ENCODE peak calls at places on chromosomes 12 and 14, in four cellular contexts. One of them, this sample, is unnamed.

GRCh38 chr12:98369601-98370000 is 145.8 kb upstream of the TMPO start:
- DNase-seq in anterior cingulate cortex: no peak
- DNase-seq in glomerular endothelial cell: no peak
- DNase-seq in stimulated activated CD4-positive, alpha-beta T cell treated with anti-CD3 and anti-CD28 coated beads, Interleukin-12 subunit alpha, Interleukin-12 subunit beta, amount 100 ng/mL, for 24 hours: no peak
- DNase-seq in this sample: no peak

GRCh38 chr12:4809449-4810218 is 89.4 kb downstream of the GALNT8 start:
- DNase-seq in anterior cingulate cortex: no peak
- DNase-seq in glomerular endothelial cell: no peak
- DNase-seq in stimulated activated CD4-positive, alpha-beta T cell treated with anti-CD3 and anti-CD28 coated beads, Interleukin-12 subunit alpha, Interleukin-12 subunit beta, amount 100 ng/mL, for 24 hours: peak; percentile 23
- DNase-seq in this sample: no peak

GRCh38 chr14:71648725-71649124 is 283.5 kb upstream of the RGS6 start:
- DNase-seq in anterior cingulate cortex: no peak
- DNase-seq in glomerular endothelial cell: no peak
- DNase-seq in stimulated activated CD4-positive, alpha-beta T cell treated with anti-CD3 and anti-CD28 coated beads, Interleukin-12 subunit alpha, Interleukin-12 subunit beta, amount 100 ng/mL, for 24 hours: no peak
- DNase-seq in this sample: no peak

GRCh38 chr12:130601327-130601726 is 114.8 kb downstream of the RIMBP2 start:
- DNase-seq in anterior cingulate cortex: no peak
- DNase-seq in glomerular endothelial cell: no peak
- DNase-seq in stimulated activated CD4-positive, alpha-beta T cell treated with anti-CD3 and anti-CD28 coated beads, Interleukin-12 subunit alpha, Interleukin-12 subunit beta, amount 100 ng/mL, for 24 hours: no peak
- DNase-seq in this sample: no peak

GRCh38 chr12:58293308-58293983 is 352.1 kb downstream of the ATP23 start:
- DNase-seq in anterior cingulate cortex: no peak
- DNase-seq in glomerular endothelial cell: no peak
- DNase-seq in stimulated activated CD4-positive, alpha-beta T cell treated with anti-CD3 and anti-CD28 coated beads, Interleukin-12 subunit alpha, Interleukin-12 subunit beta, amount 100 ng/mL, for 24 hours: no peak
- DNase-seq in this sample: no peak

GRCh38 chr12:83573676-83574075 is 887.0 kb downstream of the TMTC2 start:
- DNase-seq in anterior cingulate cortex: no peak
- DNase-seq in glomerular endothelial cell: no peak
- DNase-seq in stimulated activated CD4-positive, alpha-beta T cell treated with anti-CD3 and anti-CD28 coated beads, Interleukin-12 subunit alpha, Interleukin-12 subunit beta, amount 100 ng/mL, for 24 hours: no peak
- DNase-seq in this sample: no peak

GRCh38 chr14:103542545-103543088 is 13.6 kb downstream of the TRMT61A start:
- DNase-seq in anterior cingulate cortex: peak; percentile 93
- DNase-seq in glomerular endothelial cell: no peak
- DNase-seq in stimulated activated CD4-positive, alpha-beta T cell treated with anti-CD3 and anti-CD28 coated beads, Interleukin-12 subunit alpha, Interleukin-12 subunit beta, amount 100 ng/mL, for 24 hours: no peak
- DNase-seq in this sample: no peak

GRCh38 chr12:127923501-127923900 is 343.5 kb upstream of the TMEM132C start:
- DNase-seq in anterior cingulate cortex: no peak
- DNase-seq in glomerular endothelial cell: no peak
- DNase-seq in stimulated activated CD4-positive, alpha-beta T cell treated with anti-CD3 and anti-CD28 coated beads, Interleukin-12 subunit alpha, Interleukin-12 subunit beta, amount 100 ng/mL, for 24 hours: no peak
- DNase-seq in this sample: no peak

GRCh38 chr14:94322648-94323570 is at the start of gene SERPINA6:
- DNase-seq in anterior cingulate cortex: no peak
- DNase-seq in glomerular endothelial cell: no peak
- DNase-seq in stimulated activated CD4-positive, alpha-beta T cell treated with anti-CD3 and anti-CD28 coated beads, Interleukin-12 subunit alpha, Interleukin-12 subunit beta, amount 100 ng/mL, for 24 hours: no peak
- DNase-seq in this sample: no peak

GRCh38 chr12:26121841-26122680 is 2.8 kb downstream of the BHLHE41 start:
- DNase-seq in anterior cingulate cortex: no peak
- DNase-seq in glomerular endothelial cell: no peak
- DNase-seq in stimulated activated CD4-positive, alpha-beta T cell treated with anti-CD3 and anti-CD28 coated beads, Interleukin-12 subunit alpha, Interleukin-12 subunit beta, amount 100 ng/mL, for 24 hours: peak; percentile 8
- DNase-seq in this sample: no peak

GRCh38 chr12:42030588-42030987 is 114.1 kb downstream of the GXYLT1 start:
- DNase-seq in anterior cingulate cortex: no peak
- DNase-seq in glomerular endothelial cell: no peak
- DNase-seq in stimulated activated CD4-positive, alpha-beta T cell treated with anti-CD3 and anti-CD28 coated beads, Interleukin-12 subunit alpha, Interleukin-12 subunit beta, amount 100 ng/mL, for 24 hours: no peak
- DNase-seq in this sample: no peak

GRCh38 chr12:68919581-68920239 is 13.3 kb downstream of the CPM start:
- DNase-seq in anterior cingulate cortex: no peak
- DNase-seq in glomerular endothelial cell: no peak
- DNase-seq in stimulated activated CD4-positive, alpha-beta T cell treated with anti-CD3 and anti-CD28 coated beads, Interleukin-12 subunit alpha, Interleukin-12 subunit beta, amount 100 ng/mL, for 24 hours: peak; percentile 22
- DNase-seq in this sample: no peak

GRCh38 chr12:61009167-61009566 is 1251.0 kb upstream of the USP15 start:
- DNase-seq in anterior cingulate cortex: no peak
- DNase-seq in glomerular endothelial cell: no peak
- DNase-seq in stimulated activated CD4-positive, alpha-beta T cell treated with anti-CD3 and anti-CD28 coated beads, Interleukin-12 subunit alpha, Interleukin-12 subunit beta, amount 100 ng/mL, for 24 hours: no peak
- DNase-seq in this sample: no peak

GRCh38 chr12:41566703-41567102 is 378.6 kb downstream of the PDZRN4 start:
- DNase-seq in anterior cingulate cortex: no peak
- DNase-seq in glomerular endothelial cell: no peak
- DNase-seq in stimulated activated CD4-positive, alpha-beta T cell treated with anti-CD3 and anti-CD28 coated beads, Interleukin-12 subunit alpha, Interleukin-12 subunit beta, amount 100 ng/mL, for 24 hours: no peak
- DNase-seq in this sample: no peak

GRCh38 chr14:104341532-104342434 is 203.4 kb downstream of the KIF26A start:
- DNase-seq in anterior cingulate cortex: no peak
- DNase-seq in glomerular endothelial cell: peak; percentile 1
- DNase-seq in stimulated activated CD4-positive, alpha-beta T cell treated with anti-CD3 and anti-CD28 coated beads, Interleukin-12 subunit alpha, Interleukin-12 subunit beta, amount 100 ng/mL, for 24 hours: peak; percentile 22
- DNase-seq in this sample: no peak

GRCh38 chr14:21874946-21875345 is 201.3 kb upstream of the OR4E1 start:
- DNase-seq in anterior cingulate cortex: no peak
- DNase-seq in glomerular endothelial cell: no peak
- DNase-seq in stimulated activated CD4-positive, alpha-beta T cell treated with anti-CD3 and anti-CD28 coated beads, Interleukin-12 subunit alpha, Interleukin-12 subunit beta, amount 100 ng/mL, for 24 hours: no peak
- DNase-seq in this sample: no peak

GRCh38 chr14:89455412-89455811 is 38.4 kb upstream of the FOXN3 start:
- DNase-seq in anterior cingulate cortex: no peak
- DNase-seq in glomerular endothelial cell: no peak
- DNase-seq in stimulated activated CD4-positive, alpha-beta T cell treated with anti-CD3 and anti-CD28 coated beads, Interleukin-12 subunit alpha, Interleukin-12 subunit beta, amount 100 ng/mL, for 24 hours: no peak
- DNase-seq in this sample: no peak

GRCh38 chr12:91023326-91024004 is 18.7 kb upstream of the EPYC start:
- DNase-seq in anterior cingulate cortex: no peak
- DNase-seq in glomerular endothelial cell: no peak
- DNase-seq in stimulated activated CD4-positive, alpha-beta T cell treated with anti-CD3 and anti-CD28 coated beads, Interleukin-12 subunit alpha, Interleukin-12 subunit beta, amount 100 ng/mL, for 24 hours: no peak
- DNase-seq in this sample: peak; percentile 51

GRCh38 chr12:52351196-52352059 is 15.9 kb downstream of the KRT85 start:
- DNase-seq in anterior cingulate cortex: peak; percentile 44
- DNase-seq in glomerular endothelial cell: no peak
- DNase-seq in stimulated activated CD4-positive, alpha-beta T cell treated with anti-CD3 and anti-CD28 coated beads, Interleukin-12 subunit alpha, Interleukin-12 subunit beta, amount 100 ng/mL, for 24 hours: no peak
- DNase-seq in this sample: no peak